ENCODE peak calls at places on chromosomes 4 and X, in six cellular contexts. One of them, this sample, is unnamed. For H3K4me1, the result is how much of the 10 kb centered on the place peaks cover.

GRCh38 chr4:168384437-168385141 is 66.0 kb upstream of the DDX60 start:
- DNase-seq in endothelial cell of umbilical vein: peak
- DNase-seq in astrocyte: peak
- DNase-seq in SK-N-SH: no peak
- DNase-seq in MM.1S: no peak
- DNase-seq in mammary epithelial cell: no peak
- DNase-seq in this sample: peak

GRCh38 chrX:42246814-42247213 is 323.5 kb upstream of the CASK start:
- DNase-seq in endothelial cell of umbilical vein: no peak
- DNase-seq in astrocyte: no peak
- DNase-seq in SK-N-SH: no peak
- DNase-seq in MM.1S: no peak
- DNase-seq in mammary epithelial cell: peak
- DNase-seq in this sample: peak

GRCh38 chrX:55161581-55161980 is 58.6 kb upstream of the PAGE5 start:
- DNase-seq in endothelial cell of umbilical vein: no peak
- DNase-seq in astrocyte: no peak
- DNase-seq in SK-N-SH: no peak
- DNase-seq in MM.1S: no peak
- DNase-seq in mammary epithelial cell: peak
- DNase-seq in this sample: peak

GRCh38 chr4:75895744-75896314 is 6.4 kb downstream of the PPEF2 start:
- DNase-seq in endothelial cell of umbilical vein: peak
- DNase-seq in astrocyte: no peak
- DNase-seq in SK-N-SH: peak
- DNase-seq in MM.1S: peak
- DNase-seq in mammary epithelial cell: peak
- DNase-seq in this sample: peak

GRCh38 chrX:49748211-49748956 is 52.6 kb upstream of the PAGE1 start:
- DNase-seq in endothelial cell of umbilical vein: no peak
- DNase-seq in astrocyte: no peak
- DNase-seq in SK-N-SH: no peak
- DNase-seq in MM.1S: no peak
- DNase-seq in mammary epithelial cell: no peak
- DNase-seq in this sample: no peak

GRCh38 chr4:10243856-10244255 is 127.3 kb upstream of the WDR1 start:
- DNase-seq in endothelial cell of umbilical vein: no peak
- DNase-seq in astrocyte: no peak
- DNase-seq in SK-N-SH: no peak
- DNase-seq in MM.1S: no peak
- DNase-seq in mammary epithelial cell: no peak
- DNase-seq in this sample: no peak

GRCh38 chr4:31094474-31094873 is 374.3 kb downstream of the PCDH7 start:
- DNase-seq in endothelial cell of umbilical vein: peak
- DNase-seq in astrocyte: no peak
- DNase-seq in SK-N-SH: peak
- DNase-seq in MM.1S: no peak
- DNase-seq in mammary epithelial cell: no peak
- DNase-seq in this sample: no peak

GRCh38 chrX:30892591-30892990 is 3.5 kb upstream of the TAB3 start:
- DNase-seq in endothelial cell of umbilical vein: no peak
- DNase-seq in astrocyte: no peak
- DNase-seq in SK-N-SH: no peak
- DNase-seq in MM.1S: no peak
- DNase-seq in mammary epithelial cell: peak
- DNase-seq in this sample: no peak

GRCh38 chrX:55007633-55008032 is 7.5 kb downstream of the APEX2 start:
- DNase-seq in endothelial cell of umbilical vein: peak
- DNase-seq in astrocyte: peak
- DNase-seq in SK-N-SH: no peak
- DNase-seq in MM.1S: no peak
- DNase-seq in mammary epithelial cell: peak
- DNase-seq in this sample: peak

GRCh38 chr4:174255790-174256189 is 27.7 kb downstream of the FBXO8 start:
- DNase-seq in endothelial cell of umbilical vein: no peak
- DNase-seq in astrocyte: peak
- DNase-seq in SK-N-SH: no peak
- DNase-seq in MM.1S: no peak
- DNase-seq in mammary epithelial cell: no peak
- DNase-seq in this sample: peak

GRCh38 chrX:43676960-43677582 is 21.0 kb downstream of the MAOA start:
- DNase-seq in endothelial cell of umbilical vein: no peak
- DNase-seq in astrocyte: peak
- DNase-seq in SK-N-SH: peak
- DNase-seq in MM.1S: no peak
- DNase-seq in mammary epithelial cell: peak
- DNase-seq in this sample: no peak

GRCh38 chr4:5810151-5810550 is 82.7 kb downstream of the CRMP1 start:
- DNase-seq in endothelial cell of umbilical vein: no peak
- DNase-seq in astrocyte: no peak
- DNase-seq in SK-N-SH: no peak
- DNase-seq in MM.1S: no peak
- DNase-seq in mammary epithelial cell: no peak
- DNase-seq in this sample: no peak

GRCh38 chr4:106079616-106080015 is 184.3 kb downstream of the NPNT start:
- DNase-seq in endothelial cell of umbilical vein: peak
- DNase-seq in astrocyte: no peak
- DNase-seq in SK-N-SH: no peak
- DNase-seq in MM.1S: no peak
- DNase-seq in mammary epithelial cell: no peak
- DNase-seq in this sample: no peak

GRCh38 chrX:30521440-30522182 is 56.0 kb downstream of the TASL start:
- DNase-seq in endothelial cell of umbilical vein: no peak
- DNase-seq in astrocyte: peak
- DNase-seq in SK-N-SH: no peak
- DNase-seq in MM.1S: no peak
- DNase-seq in mammary epithelial cell: peak
- DNase-seq in this sample: peak

GRCh38 chr4:51842167-51842553 is 793 bp upstream of the DCUN1D4 start:
- DNase-seq in endothelial cell of umbilical vein: no peak
- DNase-seq in astrocyte: no peak
- DNase-seq in SK-N-SH: peak
- DNase-seq in MM.1S: no peak
- DNase-seq in mammary epithelial cell: no peak
- DNase-seq in this sample: peak

GRCh38 chr4:47486306-47486705 is 1.2 kb downstream of the ATP10D start:
- DNase-seq in endothelial cell of umbilical vein: peak
- DNase-seq in astrocyte: no peak
- DNase-seq in SK-N-SH: no peak
- DNase-seq in MM.1S: no peak
- DNase-seq in mammary epithelial cell: no peak
- DNase-seq in this sample: peak
- H3K4me2 ChIP-seq in endothelial cell of umbilical vein: peak
- H3K4me2 ChIP-seq in astrocyte: peak
- H3K4me2 ChIP-seq in SK-N-SH: peak
- H3K4me2 ChIP-seq in MM.1S: peak
- H3K4me2 ChIP-seq in mammary epithelial cell: peak
- H3K4me2 ChIP-seq in this sample: peak

GRCh38 chr4:119728692-119729593 is 100.3 kb upstream of the PDE5A start:
- DNase-seq in endothelial cell of umbilical vein: no peak
- DNase-seq in astrocyte: peak
- DNase-seq in SK-N-SH: no peak
- DNase-seq in MM.1S: no peak
- DNase-seq in mammary epithelial cell: peak
- DNase-seq in this sample: no peak

GRCh38 chr4:119728185-119728584 is 99.6 kb upstream of the PDE5A start:
- DNase-seq in endothelial cell of umbilical vein: no peak
- DNase-seq in astrocyte: no peak
- DNase-seq in SK-N-SH: no peak
- DNase-seq in MM.1S: no peak
- DNase-seq in mammary epithelial cell: no peak
- DNase-seq in this sample: no peak

GRCh38 chr4:119725688-119726330 is 97.2 kb upstream of the PDE5A start:
- DNase-seq in endothelial cell of umbilical vein: no peak
- DNase-seq in astrocyte: peak
- DNase-seq in SK-N-SH: no peak
- DNase-seq in MM.1S: no peak
- DNase-seq in mammary epithelial cell: no peak
- DNase-seq in this sample: peak

GRCh38 chr4:119725011-119725410 is 96.4 kb upstream of the PDE5A start:
- DNase-seq in endothelial cell of umbilical vein: no peak
- DNase-seq in astrocyte: no peak
- DNase-seq in SK-N-SH: no peak
- DNase-seq in MM.1S: no peak
- DNase-seq in mammary epithelial cell: no peak
- DNase-seq in this sample: no peak

DNA sequence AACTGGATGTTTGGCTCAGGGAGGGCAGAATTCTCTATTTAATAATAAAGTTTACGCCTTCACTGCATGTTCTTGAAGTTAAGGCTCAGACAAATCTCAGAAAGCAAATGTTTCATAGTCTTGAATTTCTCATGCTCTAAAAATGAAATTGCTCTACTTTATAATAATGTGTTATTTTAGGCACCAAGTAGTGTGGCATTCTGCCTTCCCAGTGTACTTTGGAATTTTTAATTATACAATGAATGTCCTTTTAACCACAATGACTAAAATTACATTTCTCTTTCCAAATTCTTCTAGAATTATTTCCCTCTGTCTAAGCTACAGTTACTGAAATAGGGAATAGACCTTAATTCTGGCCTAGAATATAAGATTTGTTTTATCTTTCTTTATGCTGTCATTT is 97.9 kb upstream of the PDE5A start:
- DNase-seq in endothelial cell of umbilical vein: no peak
- DNase-seq in astrocyte: peak
- DNase-seq in SK-N-SH: no peak
- DNase-seq in MM.1S: no peak
- DNase-seq in mammary epithelial cell: no peak
- DNase-seq in this sample: peak
- H3K4me1 ChIP-seq in endothelial cell of umbilical vein: under half
- H3K4me1 ChIP-seq in astrocyte: under half
- H3K4me1 ChIP-seq in SK-N-SH: under half
- H3K4me1 ChIP-seq in MM.1S: under half
- H3K4me1 ChIP-seq in mammary epithelial cell: under half
- H3K4me1 ChIP-seq in this sample: half or more

DNA sequence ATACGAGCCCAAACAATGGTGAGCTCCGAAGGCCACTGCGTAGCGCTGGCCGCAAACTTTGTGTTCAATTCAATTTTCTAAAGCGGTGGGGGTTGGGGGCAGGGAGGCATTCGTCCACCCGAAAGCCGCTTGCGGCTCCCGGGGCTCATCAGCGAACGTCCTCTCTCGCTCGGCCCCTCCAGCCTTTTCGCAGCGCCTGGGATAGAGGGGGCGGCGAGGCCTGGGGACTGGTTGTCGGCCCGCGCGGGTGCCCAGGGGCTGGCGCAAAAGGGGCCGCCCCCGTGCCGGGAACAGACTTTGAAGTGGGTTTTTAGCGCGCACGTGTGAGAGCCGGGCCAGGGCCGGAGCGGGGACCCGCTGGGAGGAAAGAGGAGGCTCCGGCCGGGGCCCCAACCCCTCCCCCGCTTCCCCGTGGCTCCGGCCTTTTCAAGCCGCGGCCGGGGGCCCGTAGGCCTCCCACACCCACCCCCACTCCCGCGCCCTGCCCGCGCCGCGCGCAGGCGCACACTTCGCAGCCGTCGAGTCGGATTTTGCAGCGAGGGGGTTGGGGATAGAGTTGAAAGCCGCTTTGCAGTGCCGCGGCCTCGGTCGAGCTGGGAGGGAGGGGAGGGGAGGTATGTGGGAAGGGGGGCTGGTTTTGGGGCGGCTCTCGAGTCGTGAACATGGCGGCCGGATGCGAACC is 8.3 kb downstream of the ZIC3 start:
- DNase-seq in endothelial cell of umbilical vein: no peak
- DNase-seq in astrocyte: no peak
- DNase-seq in SK-N-SH: no peak
- DNase-seq in MM.1S: no peak
- DNase-seq in mammary epithelial cell: no peak
- DNase-seq in this sample: no peak
- H3K4me2 ChIP-seq in endothelial cell of umbilical vein: no peak
- H3K4me2 ChIP-seq in astrocyte: peak
- H3K4me2 ChIP-seq in SK-N-SH: no peak
- H3K4me2 ChIP-seq in MM.1S: no peak
- H3K4me2 ChIP-seq in mammary epithelial cell: no peak
- H3K4me2 ChIP-seq in this sample: no peak

GRCh38 chrX:153889123-153889522 is 3.1 kb upstream of the L1CAM start:
- DNase-seq in endothelial cell of umbilical vein: no peak
- DNase-seq in astrocyte: no peak
- DNase-seq in SK-N-SH: no peak
- DNase-seq in MM.1S: no peak
- DNase-seq in mammary epithelial cell: no peak
- DNase-seq in this sample: no peak
- H3K4me1 ChIP-seq in endothelial cell of umbilical vein: under half
- H3K4me1 ChIP-seq in astrocyte: under half
- H3K4me1 ChIP-seq in SK-N-SH: under half
- H3K4me1 ChIP-seq in MM.1S: under half
- H3K4me1 ChIP-seq in mammary epithelial cell: under half
- H3K4me1 ChIP-seq in this sample: under half

DNA sequence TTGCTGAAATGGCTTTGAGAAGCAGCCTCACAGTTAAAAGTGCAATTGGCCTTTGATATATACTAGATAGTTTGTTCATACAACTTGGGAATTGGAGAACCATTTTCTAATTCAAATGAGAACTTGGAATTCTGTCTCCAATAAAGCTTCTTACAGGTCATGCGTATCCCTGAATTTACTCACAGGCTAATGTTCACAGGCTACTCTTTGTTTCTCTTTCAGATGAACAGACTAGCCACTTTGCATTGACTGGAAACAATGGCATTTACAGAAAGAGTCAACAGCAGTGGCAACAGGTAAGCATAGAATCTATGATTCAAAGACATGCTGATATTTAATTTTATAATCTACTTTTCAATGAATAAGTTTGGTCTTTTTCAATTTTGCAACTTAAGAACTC is 13.5 kb downstream of the AFF1 start:
- DNase-seq in endothelial cell of umbilical vein: no peak
- DNase-seq in astrocyte: no peak
- DNase-seq in SK-N-SH: no peak
- DNase-seq in MM.1S: no peak
- DNase-seq in mammary epithelial cell: no peak
- DNase-seq in this sample: no peak
- H3K4me2 ChIP-seq in endothelial cell of umbilical vein: peak
- H3K4me2 ChIP-seq in astrocyte: no peak
- H3K4me2 ChIP-seq in SK-N-SH: no peak
- H3K4me2 ChIP-seq in MM.1S: peak
- H3K4me2 ChIP-seq in mammary epithelial cell: no peak
- H3K4me2 ChIP-seq in this sample: no peak

DNA sequence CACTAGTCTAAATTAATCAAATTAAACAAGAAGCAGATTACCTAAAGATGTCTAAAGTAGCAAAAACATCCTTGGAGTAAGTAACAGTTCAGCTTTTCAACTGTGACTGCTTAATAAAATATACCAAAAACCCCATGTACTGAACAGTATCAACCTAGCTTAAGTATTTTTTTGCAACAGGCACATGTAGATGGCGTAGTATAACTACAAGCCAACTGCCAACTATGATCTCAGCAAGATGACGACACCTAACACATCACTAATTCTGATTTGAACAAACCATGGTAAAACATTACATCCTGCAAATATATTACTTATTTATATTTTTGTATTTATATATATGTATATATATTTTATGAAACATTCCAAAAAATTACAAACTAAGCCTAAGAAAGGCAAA is 24.5 kb downstream of the DHX15 start:
- DNase-seq in endothelial cell of umbilical vein: no peak
- DNase-seq in astrocyte: peak
- DNase-seq in SK-N-SH: no peak
- DNase-seq in MM.1S: no peak
- DNase-seq in mammary epithelial cell: no peak
- DNase-seq in this sample: peak
- H3K4me1 ChIP-seq in endothelial cell of umbilical vein: under half
- H3K4me1 ChIP-seq in astrocyte: under half
- H3K4me1 ChIP-seq in SK-N-SH: under half
- H3K4me1 ChIP-seq in MM.1S: under half
- H3K4me1 ChIP-seq in mammary epithelial cell: under half
- H3K4me1 ChIP-seq in this sample: half or more